ENCODE peak calls at places on chromosomes 16 and 17, in five cellular contexts. One of them, this sample, is unnamed. For H3K36me3, the result is how much of the 10 kb centered on the place peaks cover.

GRCh38 chr16:51224317-51224716 is 73.2 kb upstream of the SALL1 start:
- DNase-seq in adrenal gland: no peak
- DNase-seq in IMR-90: no peak
- DNase-seq in ovary: no peak
- DNase-seq in tibial nerve: no peak
- DNase-seq in this sample: no peak

GRCh38 chr17:38453951-38454421 is 25.7 kb downstream of the ARHGAP23 start:
- DNase-seq in adrenal gland: peak
- DNase-seq in IMR-90: peak
- DNase-seq in ovary: peak
- DNase-seq in tibial nerve: no peak
- DNase-seq in this sample: no peak

GRCh38 chr16:6576646-6577045 is 756.0 kb upstream of the RBFOX1 start:
- DNase-seq in adrenal gland: no peak
- DNase-seq in IMR-90: no peak
- DNase-seq in ovary: no peak
- DNase-seq in tibial nerve: no peak
- DNase-seq in this sample: no peak

GRCh38 chr17:20721151-20721550 is 141.6 kb downstream of the CDRT15L2 start:
- DNase-seq in adrenal gland: no peak
- DNase-seq in IMR-90: no peak
- DNase-seq in ovary: no peak
- DNase-seq in tibial nerve: no peak
- DNase-seq in this sample: no peak

GRCh38 chr17:63751806-63752205 is 10.2 kb upstream of the STRADA start:
- DNase-seq in adrenal gland: no peak
- DNase-seq in IMR-90: no peak
- DNase-seq in ovary: no peak
- DNase-seq in tibial nerve: no peak
- DNase-seq in this sample: no peak

GRCh38 chr17:2924211-2924610 is 128.0 kb downstream of the RAP1GAP2 start:
- DNase-seq in adrenal gland: no peak
- DNase-seq in IMR-90: peak
- DNase-seq in ovary: no peak
- DNase-seq in tibial nerve: no peak
- DNase-seq in this sample: no peak

GRCh38 chr17:43570518-43570928 is 24.4 kb upstream of the ETV4 start:
- DNase-seq in adrenal gland: no peak
- DNase-seq in IMR-90: peak
- DNase-seq in ovary: no peak
- DNase-seq in tibial nerve: no peak
- DNase-seq in this sample: no peak

GRCh38 chr16:27174007-27174406 is 29.3 kb upstream of the KDM8 start:
- DNase-seq in adrenal gland: no peak
- DNase-seq in IMR-90: no peak
- DNase-seq in ovary: no peak
- DNase-seq in tibial nerve: no peak
- DNase-seq in this sample: no peak

GRCh38 chr17:44345497-44346026 is 460 bp downstream of the GRN start:
- DNase-seq in adrenal gland: no peak
- DNase-seq in IMR-90: peak
- DNase-seq in ovary: peak
- DNase-seq in tibial nerve: peak
- DNase-seq in this sample: no peak

GRCh38 chr16:2828521-2828840 is 1.6 kb upstream of the ZG16B start:
- DNase-seq in adrenal gland: no peak
- DNase-seq in IMR-90: no peak
- DNase-seq in ovary: no peak
- DNase-seq in tibial nerve: no peak
- DNase-seq in this sample: no peak

GRCh38 chr17:83062011-83062817 is 17.2 kb upstream of the METRNL start:
- DNase-seq in adrenal gland: peak
- DNase-seq in IMR-90: no peak
- DNase-seq in ovary: no peak
- DNase-seq in tibial nerve: peak
- DNase-seq in this sample: no peak

GRCh38 chr16:6362321-6362720 is 970.3 kb upstream of the RBFOX1 start:
- DNase-seq in adrenal gland: no peak
- DNase-seq in IMR-90: no peak
- DNase-seq in ovary: no peak
- DNase-seq in tibial nerve: no peak
- DNase-seq in this sample: no peak

GRCh38 chr17:6800422-6801027 is 24.5 kb downstream of the FBXO39 start:
- DNase-seq in adrenal gland: no peak
- DNase-seq in IMR-90: peak
- DNase-seq in ovary: no peak
- DNase-seq in tibial nerve: no peak
- DNase-seq in this sample: no peak

GRCh38 chr17:13575922-13576419 is 25.8 kb downstream of the HS3ST3A1 start:
- DNase-seq in adrenal gland: no peak
- DNase-seq in IMR-90: peak
- DNase-seq in ovary: no peak
- DNase-seq in tibial nerve: no peak
- DNase-seq in this sample: no peak
- TF ChIP-seq POLR2A in adrenal gland: no peak
- TF ChIP-seq POLR2A in IMR-90: no peak
- TF ChIP-seq POLR2A in ovary: no peak
- TF ChIP-seq POLR2A in tibial nerve: no peak
- TF ChIP-seq POLR2A in this sample: no peak

DNA sequence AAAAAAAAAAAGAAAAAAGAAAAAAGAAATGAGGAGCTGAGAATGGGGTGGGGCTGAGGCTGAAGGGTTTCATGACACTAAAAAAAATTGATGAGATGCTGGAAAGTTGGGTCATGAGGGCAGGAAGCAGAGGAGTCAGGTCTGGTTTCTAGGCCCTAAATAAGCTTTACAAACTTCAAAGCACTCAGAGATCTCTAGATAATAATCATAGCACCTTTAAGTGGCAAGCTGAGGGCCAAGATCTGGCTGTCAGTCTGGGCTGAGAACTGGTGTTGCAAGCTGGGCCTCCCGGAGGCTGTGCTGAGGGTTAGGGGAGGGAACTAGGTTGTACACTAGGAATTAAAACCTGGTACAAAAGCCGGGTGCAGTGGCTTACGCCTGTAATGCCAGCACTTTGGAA is 6.4 kb downstream of the ZNF764 start:
- DNase-seq in adrenal gland: no peak
- DNase-seq in IMR-90: no peak
- DNase-seq in ovary: no peak
- DNase-seq in tibial nerve: no peak
- DNase-seq in this sample: no peak
- H3K36me3 ChIP-seq in adrenal gland: under half
- H3K36me3 ChIP-seq in IMR-90: under half
- H3K36me3 ChIP-seq in ovary: under half
- H3K36me3 ChIP-seq in tibial nerve: under half
- H3K36me3 ChIP-seq in this sample: under half

GRCh38 chr17:879546-879945 is 97.4 kb downstream of the MRM3 start:
- DNase-seq in adrenal gland: peak
- DNase-seq in IMR-90: peak
- DNase-seq in ovary: peak
- DNase-seq in tibial nerve: peak
- DNase-seq in this sample: no peak
- H3K27ac ChIP-seq in adrenal gland: peak
- H3K27ac ChIP-seq in IMR-90: peak
- H3K27ac ChIP-seq in ovary: peak
- H3K27ac ChIP-seq in tibial nerve: peak
- H3K27ac ChIP-seq in this sample: peak

GRCh38 chr16:85130707-85131028 is 18.4 kb upstream of the CIBAR2 start:
- DNase-seq in adrenal gland: no peak
- DNase-seq in IMR-90: no peak
- DNase-seq in ovary: no peak
- DNase-seq in tibial nerve: no peak
- DNase-seq in this sample: no peak
- TF ChIP-seq POLR2A in adrenal gland: no peak
- TF ChIP-seq POLR2A in IMR-90: no peak
- TF ChIP-seq POLR2A in ovary: no peak
- TF ChIP-seq POLR2A in tibial nerve: no peak
- TF ChIP-seq POLR2A in this sample: no peak

DNA sequence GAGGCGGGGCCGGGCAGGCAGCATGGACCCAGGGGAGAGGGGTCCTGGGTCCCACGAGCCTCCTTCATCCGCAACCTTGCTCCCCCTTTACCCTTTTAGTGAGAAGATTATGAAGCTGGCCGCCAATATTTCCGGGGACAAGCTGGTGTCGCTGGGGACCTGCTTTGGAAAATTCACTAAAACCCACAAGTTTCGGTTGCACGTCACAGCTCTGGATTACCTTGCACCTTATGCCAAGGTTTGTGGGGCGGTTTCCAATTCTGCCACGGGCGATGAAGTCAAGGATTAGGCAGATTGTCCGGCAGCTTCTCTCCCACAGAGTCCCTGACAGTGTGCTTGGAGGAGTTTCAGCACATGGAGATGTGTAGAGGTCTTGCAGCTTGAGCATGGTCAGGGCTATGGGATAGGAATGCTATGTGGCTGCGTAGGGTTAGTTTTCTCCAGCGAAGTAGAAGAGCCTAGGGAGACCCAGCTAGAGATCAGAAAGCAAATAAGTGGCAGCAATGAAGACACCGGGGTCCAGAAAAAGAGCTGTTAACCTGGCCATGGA is 598 bp downstream of the NIP7 start:
- DNase-seq in adrenal gland: no peak
- DNase-seq in IMR-90: peak
- DNase-seq in ovary: no peak
- DNase-seq in tibial nerve: no peak
- DNase-seq in this sample: no peak
- H3K36me3 ChIP-seq in adrenal gland: under half
- H3K36me3 ChIP-seq in IMR-90: under half
- H3K36me3 ChIP-seq in ovary: under half
- H3K36me3 ChIP-seq in tibial nerve: under half
- H3K36me3 ChIP-seq in this sample: under half

GRCh38 chr17:47219621-47220475 is 10.7 kb downstream of the MYL4 start:
- DNase-seq in adrenal gland: no peak
- DNase-seq in IMR-90: no peak
- DNase-seq in ovary: no peak
- DNase-seq in tibial nerve: no peak
- DNase-seq in this sample: no peak
- H3K27ac ChIP-seq in adrenal gland: no peak
- H3K27ac ChIP-seq in IMR-90: no peak
- H3K27ac ChIP-seq in ovary: no peak
- H3K27ac ChIP-seq in tibial nerve: no peak
- H3K27ac ChIP-seq in this sample: no peak

This sample was measured in esophagus squamous epithelium.